ENCODE peak calls at places on chromosomes 12 and 14, in five cellular contexts. G is thyroid gland, O is AG04450, W is brain microvascular endothelial cell, L is GM12865. M is an unnamed sample.

GRCh38 chr12:29556363-29556762 is 58.9 kb upstream of the OVCH1 start:
- DNase-seq in W (no peak), G (no peak), L (no peak), O (no peak), M (no peak)

GRCh38 chr14:57871487-57872080 is 5.7 kb upstream of the SLC35F4 start:
- DNase-seq in G (peak), O (peak), W (peak), L (peak), M (no peak)

GRCh38 chr12:87332987-87333761 is 696.0 kb downstream of the C12orf50 start:
- DNase-seq in W (no peak), L (no peak), G (no peak), O (no peak), M (no peak)

GRCh38 chr14:68691031-68691864 is 101.6 kb downstream of the ZFP36L1 start:
- DNase-seq in O (no peak), L (no peak), G (no peak), W (no peak), M (no peak)

GRCh38 chr12:131210506-131211278 is 257.0 kb downstream of the ADGRD1 start:
- DNase-seq in G (no peak), O (no peak), W (no peak), L (no peak), M (no peak)

GRCh38 chr12:56127485-56127887 is 581 bp upstream of the ESYT1 start:
- DNase-seq in L (no peak), G (no peak), O (no peak), W (no peak), M (no peak)

GRCh38 chr14:24289649-24290283 is 9.8 kb downstream of the DHRS1 start:
- DNase-seq in G (no peak), L (peak), W (no peak), O (no peak), M (no peak)

GRCh38 chr12:94148841-94149780 is 734 bp downstream of the PLXNC1 start:
- DNase-seq in W (peak), L (peak), G (peak), O (no peak), M (no peak)

GRCh38 chr14:28949503-28949902 is 182.9 kb downstream of the FOXG1 start:
- DNase-seq in O (no peak), L (no peak), G (no peak), W (no peak), M (no peak)

GRCh38 chr12:94889512-94890210 is 113.8 kb downstream of the NDUFA12 start:
- DNase-seq in O (no peak), W (no peak), G (no peak), L (no peak), M (no peak)

GRCh38 chr12:65500121-65500846 is 221.8 kb downstream of the MSRB3 start:
- DNase-seq in O (no peak), W (peak), G (no peak), L (no peak), M (no peak)

GRCh38 chr12:93748672-93749403 is 71.7 kb downstream of the CRADD start:
- DNase-seq in G (no peak), W (no peak), L (no peak), O (no peak), M (no peak)

GRCh38 chr12:85559127-85559526 is 277.1 kb downstream of the RASSF9 start:
- DNase-seq in O (no peak), G (no peak), L (no peak), W (no peak), M (no peak)

GRCh38 chr12:124168016-124168415 is 126.9 kb upstream of the RFLNA start:
- DNase-seq in L (no peak), W (no peak), O (no peak), G (peak), M (no peak)

GRCh38 chr12:4891866-4892265 is 17.8 kb upstream of the KCNA1 start:
- DNase-seq in O (no peak), L (no peak), G (no peak), W (no peak), M (no peak)

GRCh38 chr12:8519208-8519607 is 5.9 kb downstream of the CLEC4D start:
- DNase-seq in O (no peak), G (no peak), L (no peak), W (no peak), M (no peak)

GRCh38 chr12:66319266-66319954 is 17.1 kb downstream of the HELB start:
- DNase-seq in O (no peak), G (no peak), L (no peak), W (no peak), M (no peak)

GRCh38 chr14:21989090-21989489 is 315.5 kb upstream of the OR4E1 start:
- DNase-seq in O (no peak), G (no peak), W (no peak), L (no peak), M (no peak)

GRCh38 chr14:101191086-101191881 is 287.8 kb upstream of the RTL1 start:
- DNase-seq in G (no peak), W (no peak), O (no peak), L (no peak), M (no peak)

GRCh38 chr12:101117842-101118241 is 92.2 kb downstream of the SLC5A8 start:
- DNase-seq in W (no peak), O (no peak), G (no peak), L (no peak), M (no peak)

GRCh38 chr12:31207799-31208465 is 118.0 kb downstream of the SINHCAF start:
- DNase-seq in L (no peak), W (no peak), G (no peak), O (no peak), M (no peak)

GRCh38 chr12:122094735-122095561 is 16.4 kb downstream of the MLXIP start:
- DNase-seq in L (no peak), W (no peak), G (no peak), O (no peak), M (no peak)

GRCh38 chr12:78470354-78471195 is 394.0 kb upstream of the SYT1 start:
- DNase-seq in L (peak), W (peak), O (no peak), G (peak), M (no peak)

GRCh38 chr12:119593578-119594398 is at the start of gene TMEM233:
- DNase-seq in O (no peak), W (no peak), G (peak), L (no peak), M (no peak)

GRCh38 chr12:88658009-88658408 is 77.7 kb upstream of the KITLG start:
- DNase-seq in L (no peak), G (no peak), W (no peak), O (no peak), M (no peak)

GRCh38 chr12:6852651-6853354 is 853 bp downstream of the USP5 start:
- DNase-seq in G (no peak), L (peak), O (no peak), W (peak), M (no peak)

GRCh38 chr14:52119030-52119429 is 50.2 kb upstream of the NID2 start:
- DNase-seq in G (no peak), L (no peak), W (no peak), O (no peak), M (no peak)

GRCh38 chr14:88189040-88189839 is 133.8 kb downstream of the KCNK10 start:
- DNase-seq in W (peak), O (peak), L (peak), G (peak), M (peak)

GRCh38 chr12:95336387-95337067 is 118.9 kb downstream of the VEZT start:
- DNase-seq in W (peak), G (peak), O (peak), L (peak), M (peak)

DNA sequence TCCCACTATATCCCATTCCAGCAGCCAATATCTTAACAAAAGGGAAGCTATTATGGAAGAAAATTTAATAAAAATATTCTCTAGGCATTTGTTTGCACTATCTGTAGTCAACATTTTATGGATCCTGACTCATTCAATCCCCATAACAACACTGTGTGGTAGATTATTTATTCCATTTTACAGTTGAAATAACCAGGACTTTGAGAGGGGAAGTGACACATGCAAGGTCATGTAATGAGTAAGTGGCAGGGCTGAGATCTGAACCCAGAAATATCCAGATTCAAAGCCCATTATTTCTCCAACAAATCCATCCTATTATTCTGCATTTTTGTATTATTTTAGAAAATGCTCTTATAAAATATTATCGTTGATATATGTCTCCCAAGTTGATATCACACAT is 54.8 kb upstream of the E2F7 start:
- DNase-seq in O (no peak), G (no peak), L (no peak), W (peak), M (peak)
- H3K4me3 ChIP-seq in O (no peak), G (no peak), L (no peak), W (no peak), M (no peak)

DNA sequence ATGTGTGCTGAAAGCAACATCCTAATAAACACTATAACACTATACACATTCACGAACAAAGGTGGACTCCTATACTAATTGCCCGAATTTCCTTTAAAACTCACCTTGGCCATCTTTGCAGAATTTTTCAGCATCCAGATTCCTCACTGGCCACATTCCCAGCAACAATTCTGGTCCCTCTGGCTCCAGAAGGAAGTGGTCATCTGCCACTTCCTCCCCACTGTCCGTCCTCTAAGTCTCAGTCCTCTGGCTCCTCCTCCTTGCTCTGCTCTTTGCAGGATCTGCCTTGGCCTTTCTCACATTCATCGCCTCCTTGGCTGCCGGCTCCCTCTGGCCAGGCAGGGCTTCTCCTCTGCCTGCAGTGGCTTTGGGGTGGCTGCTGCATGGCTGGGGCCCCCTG is 426.0 kb downstream of the FUT8 start:
- DNase-seq in G (no peak), W (no peak), L (no peak), O (no peak), M (no peak)
- H3K4me3 ChIP-seq in G (no peak), W (no peak), L (no peak), O (no peak), M (no peak)

GRCh38 chr14:89256951-89257350 is 160.1 kb downstream of the FOXN3 start:
- DNase-seq in L (no peak), O (no peak), W (no peak), G (no peak), M (no peak)
- H3K4me3 ChIP-seq in L (no peak), O (no peak), W (no peak), G (no peak), M (no peak)

DNA sequence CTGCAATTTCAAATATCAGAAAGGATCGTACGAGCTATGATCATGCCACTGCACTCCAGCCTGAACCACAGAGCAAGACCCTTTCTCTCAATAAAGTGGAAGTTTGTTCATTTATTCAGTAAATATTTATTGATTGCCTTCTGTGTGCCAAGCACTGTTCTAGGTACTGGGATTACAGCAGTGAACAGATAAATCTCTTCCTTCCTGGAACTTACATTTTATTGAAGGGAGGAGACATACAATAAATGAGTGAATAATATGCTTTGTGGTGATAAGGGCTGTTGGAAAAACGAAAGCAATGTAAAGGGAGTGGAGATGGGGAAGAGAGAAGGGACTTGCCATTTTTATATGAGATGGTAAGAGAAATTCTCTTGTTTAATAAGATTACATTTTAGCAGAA is 1.6 kb downstream of the GSKIP start:
- DNase-seq in W (no peak), L (no peak), G (no peak), O (no peak), M (no peak)
- H3K4me3 ChIP-seq in W (no peak), L (no peak), G (no peak), O (no peak), M (no peak)

GRCh38 chr12:1632702-1633101 is 3.7 kb downstream of the WNT5B start:
- DNase-seq in W (no peak), L (no peak), G (no peak), O (no peak), M (no peak)
- H3K4me3 ChIP-seq in W (no peak), L (no peak), G (no peak), O (no peak), M (no peak)

M was measured in BJ.